ENCODE peak calls at places on chromosome 12, in four cellular contexts. N is HCT116, H is GM12878, B is H1. X is an unnamed sample.

GRCh38 chr12:3218150-3218845 is 141.1 kb downstream of the TSPAN9 start:
- DNase-seq in B (no peak), H (no peak), N (no peak), X (no peak)

GRCh38 chr12:111182391-111182790 is 186.5 kb downstream of the PHETA1 start:
- DNase-seq in H (no peak), B (no peak), N (no peak), X (no peak)

GRCh38 chr12:105083041-105083440 is 1.2 kb downstream of the ALDH1L2 start:
- DNase-seq in H (no peak), B (no peak), N (no peak), X (no peak)

GRCh38 chr12:12384601-12385321 is 27.9 kb downstream of the BORCS5 start:
- DNase-seq in N (no peak), B (peak), H (no peak), X (peak)

GRCh38 chr12:55730447-55730820 is 1.6 kb upstream of the CD63 start:
- DNase-seq in B (no peak), N (no peak), H (no peak), X (no peak)

GRCh38 chr12:32836710-32837109 is 59.9 kb downstream of the PKP2 start:
- DNase-seq in H (no peak), B (no peak), N (no peak), X (no peak)

GRCh38 chr12:63319936-63320633 is 169.1 kb upstream of the AVPR1A start:
- DNase-seq in H (no peak), B (no peak), N (no peak), X (no peak)

GRCh38 chr12:50055831-50056628 is 1.4 kb upstream of the ASIC1 start:
- DNase-seq in B (no peak), H (no peak), N (peak), X (peak)

GRCh38 chr12:52050116-52050770 is 999 bp upstream of the NR4A1 start:
- DNase-seq in H (no peak), N (no peak), B (no peak), X (no peak)

GRCh38 chr12:131415781-131416180 is 295.1 kb upstream of the SFSWAP start:
- DNase-seq in N (peak), B (no peak), H (no peak), X (peak)

GRCh38 chr12:84994436-84994835 is 41.6 kb downstream of the TSPAN19 start:
- DNase-seq in N (no peak), B (no peak), H (no peak), X (no peak)

GRCh38 chr12:1592444-1593231 is 1.7 kb downstream of the FBXL14 start:
- DNase-seq in H (no peak), N (no peak), B (no peak), X (peak)

GRCh38 chr12:105409881-105410471 is 79.5 kb downstream of the C12orf75 start:
- DNase-seq in N (no peak), B (no peak), H (no peak), X (no peak)

GRCh38 chr12:4909734-4910501 is at the start of gene KCNA1:
- DNase-seq in N (no peak), B (no peak), H (no peak), X (no peak)

GRCh38 chr12:115611477-115611876 is 666.0 kb downstream of the MED13L start:
- DNase-seq in N (no peak), B (no peak), H (no peak), X (no peak)

GRCh38 chr12:71060426-71060825 is 97.4 kb downstream of the TSPAN8 start:
- DNase-seq in H (no peak), N (no peak), B (no peak), X (no peak)

GRCh38 chr12:66169221-66170170 is at the start of gene TMBIM4:
- DNase-seq in H (peak), B (peak), N (peak), X (peak)

GRCh38 chr12:108530141-108530540 is 15.1 kb downstream of the FICD start:
- DNase-seq in H (no peak), B (no peak), N (no peak), X (no peak)

GRCh38 chr12:108526482-108527234 is 11.6 kb downstream of the FICD start:
- DNase-seq in B (no peak), H (no peak), N (no peak), X (no peak)

GRCh38 chr12:108523365-108523764 is 8.3 kb downstream of the FICD start:
- DNase-seq in B (no peak), H (no peak), N (no peak), X (no peak)

DNA sequence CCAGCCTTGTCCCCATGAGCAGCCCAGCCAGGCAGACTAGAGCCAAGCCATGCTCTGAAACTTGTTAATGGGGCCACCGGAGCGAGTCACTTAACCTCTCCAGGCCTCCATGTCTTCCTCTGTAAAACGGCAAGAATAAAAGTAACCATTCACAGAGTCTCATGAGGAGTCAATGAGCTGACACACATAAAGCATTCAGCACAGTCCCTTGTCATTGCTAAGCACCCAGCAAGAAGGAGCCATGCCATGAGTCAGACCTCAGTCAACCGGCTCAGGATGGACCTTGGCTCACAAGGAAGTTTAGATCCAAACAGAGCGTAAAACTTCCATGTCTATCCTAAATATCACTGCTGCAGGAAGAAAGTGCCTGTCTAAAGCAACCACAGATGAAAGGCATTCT is 10.6 kb downstream of the FICD start:
- DNase-seq in H (no peak), N (no peak), B (no peak), X (no peak)
- TF ChIP-seq EGR1 in H (no peak), N (no peak), B (no peak), X (no peak)

GRCh38 chr12:14959916-14960315 is 1.5 kb downstream of the ARHGDIB start:
- DNase-seq in H (no peak), B (no peak), N (no peak), X (no peak)

GRCh38 chr12:14957769-14958168 is 3.6 kb downstream of the ARHGDIB start:
- DNase-seq in H (no peak), N (no peak), B (no peak), X (no peak)

GRCh38 chr12:14958361-14959125 is 2.9 kb downstream of the ARHGDIB start:
- DNase-seq in H (no peak), B (no peak), N (no peak), X (no peak)

GRCh38 chr12:14959463-14959862 is 1.9 kb downstream of the ARHGDIB start:
- DNase-seq in N (no peak), B (no peak), H (no peak), X (no peak)

GRCh38 chr12:14959126-14959440 is 2.3 kb downstream of the ARHGDIB start:
- DNase-seq in B (no peak), N (no peak), H (no peak), X (no peak)
- H3K4me2 ChIP-seq in B (no peak), N (no peak), H (peak), X (no peak)

GRCh38 chr12:132858727-132859266 is 28.6 kb downstream of the CHFR start:
- DNase-seq in B (no peak), H (no peak), N (no peak), X (no peak)
- TF ChIP-seq EGR1 in B (no peak), H (no peak), N (no peak), X (peak)

GRCh38 chr12:27616356-27617150 is 79.7 kb upstream of the REP15 start:
- DNase-seq in N (no peak), H (no peak), B (no peak), X (no peak)

GRCh38 chr12:27622436-27623185 is 73.6 kb upstream of the REP15 start:
- DNase-seq in B (no peak), N (no peak), H (no peak), X (no peak)

GRCh38 chr12:27618836-27619235 is 77.4 kb upstream of the REP15 start:
- DNase-seq in B (no peak), H (no peak), N (no peak), X (no peak)

GRCh38 chr12:27620121-27620520 is 76.1 kb upstream of the REP15 start:
- DNase-seq in H (no peak), N (no peak), B (no peak), X (no peak)

DNA sequence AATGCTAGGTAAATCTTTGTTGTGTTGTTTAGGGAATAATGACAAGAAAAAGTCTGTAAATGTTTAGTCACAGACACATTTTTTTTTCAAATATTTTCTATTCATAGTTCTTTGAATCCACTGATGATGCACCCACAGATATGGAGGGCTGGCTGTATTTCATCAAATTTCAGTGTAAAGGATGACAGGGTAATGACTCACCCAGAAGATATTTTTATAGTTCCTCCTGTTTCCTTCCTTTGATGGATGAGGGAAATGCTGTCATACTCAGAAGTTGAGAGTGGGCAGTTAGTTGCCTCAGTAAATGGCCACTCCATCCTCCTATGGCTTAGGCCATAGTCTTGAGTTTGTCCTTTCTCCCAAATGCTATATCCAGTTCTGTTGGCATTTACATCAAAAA is 76.9 kb upstream of the REP15 start:
- DNase-seq in H (no peak), B (no peak), N (peak), X (peak)
- H3K4me2 ChIP-seq in H (no peak), B (no peak), N (peak), X (no peak)

GRCh38 chr12:68175566-68176033 is 16.1 kb upstream of the IFNG start:
- DNase-seq in B (no peak), H (peak), N (no peak), X (no peak)
- TF ChIP-seq EGR1 in B (no peak), H (no peak), N (no peak), X (no peak)

GRCh38 chr12:53985900-53986685 is 1.1 kb downstream of the HOXC10 start:
- DNase-seq in H (no peak), B (no peak), N (no peak), X (no peak)
- H3K4me2 ChIP-seq in H (peak), B (peak), N (no peak), X (no peak)

GRCh38 chr12:113073586-113073985 is 17.1 kb downstream of the DTX1 start:
- DNase-seq in N (no peak), H (no peak), B (no peak), X (no peak)

GRCh38 chr12:113071427-113072112 is 15.0 kb downstream of the DTX1 start:
- DNase-seq in B (no peak), N (no peak), H (no peak), X (no peak)

GRCh38 chr12:113071063-113071426 is 14.5 kb downstream of the DTX1 start:
- DNase-seq in N (no peak), H (no peak), B (no peak), X (no peak)

GRCh38 chr12:113070117-113070906 is 13.8 kb downstream of the DTX1 start:
- DNase-seq in N (no peak), H (no peak), B (no peak), X (no peak)

GRCh38 chr12:113072136-113072535 is 15.6 kb downstream of the DTX1 start:
- DNase-seq in H (no peak), N (no peak), B (no peak), X (no peak)
- TF ChIP-seq EGR1 in H (no peak), N (no peak), B (no peak), X (no peak)

GRCh38 chr12:18415227-18415626 is 153.9 kb downstream of the PIK3C2G start:
- DNase-seq in H (no peak), B (no peak), N (no peak), X (no peak)

GRCh38 chr12:18414671-18415070 is 153.4 kb downstream of the PIK3C2G start:
- DNase-seq in H (no peak), B (no peak), N (no peak), X (no peak)

DNA sequence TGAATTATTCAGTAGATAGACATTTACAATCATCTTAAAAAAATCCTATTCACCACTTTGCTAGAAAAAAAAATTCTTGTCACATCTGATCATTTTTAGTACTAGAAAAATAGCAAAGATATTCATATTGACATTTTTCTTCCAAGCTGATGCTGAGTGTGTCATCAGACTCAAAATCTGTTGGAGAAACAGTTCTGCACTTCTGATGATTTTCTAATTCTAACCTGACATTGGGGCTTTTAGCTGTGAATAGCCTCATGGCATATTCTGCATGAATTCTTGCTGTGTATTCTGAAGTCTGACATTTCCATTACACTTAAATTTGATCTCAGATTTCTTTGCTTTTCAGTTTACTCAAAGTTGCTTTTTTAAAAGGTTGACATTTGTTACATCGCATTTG is 150.1 kb downstream of the PIK3C2G start:
- DNase-seq in N (no peak), B (no peak), H (no peak), X (no peak)
- H3K4me2 ChIP-seq in N (no peak), B (no peak), H (no peak), X (no peak)

DNA sequence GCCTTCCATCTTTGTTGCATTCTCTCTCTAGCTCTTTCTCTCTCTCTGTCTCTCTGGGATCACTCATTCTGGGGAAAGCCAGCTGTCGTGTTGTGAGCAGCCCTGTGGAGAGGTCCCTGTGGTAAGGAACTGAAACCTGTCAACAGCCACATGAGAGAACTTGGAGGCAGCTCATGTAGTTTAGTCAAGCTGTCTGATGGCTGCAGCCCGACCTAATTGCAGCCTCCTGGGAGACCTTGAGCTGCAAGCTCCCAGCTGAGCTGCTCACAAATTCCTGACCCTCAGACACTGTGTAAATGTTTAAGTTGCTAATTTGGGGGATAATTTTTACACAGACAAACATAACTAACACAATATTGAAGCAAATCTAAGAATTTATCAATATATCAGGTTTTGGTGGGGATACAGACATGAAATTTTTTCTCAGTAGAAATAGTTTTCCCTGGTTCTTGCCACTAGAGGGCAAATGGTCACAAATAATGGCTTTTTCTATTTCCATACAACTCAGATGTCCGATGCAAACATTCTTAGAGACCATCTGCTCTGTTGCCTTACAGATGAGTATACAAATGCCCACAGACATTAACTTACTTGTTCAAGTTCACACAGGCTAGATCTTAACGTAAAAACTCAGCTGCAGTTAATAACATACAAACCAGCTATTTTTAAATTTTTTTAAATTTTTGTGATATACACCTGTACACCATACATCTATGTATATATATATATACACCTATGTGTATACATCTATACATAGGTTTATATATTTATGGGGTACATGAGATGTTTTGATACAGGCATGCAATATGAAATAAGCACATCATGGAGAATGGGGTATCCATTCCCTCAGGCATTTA is 15.5 kb upstream of the KRR1 start:
- DNase-seq in H (peak), N (peak), B (no peak), X (peak)
- TF ChIP-seq EGR1 in H (no peak), N (no peak), B (no peak), X (no peak)